ENCODE peak calls at places on chromosomes 1 and 21, in four cellular contexts. F is spleen, O is IMR-90, A is uterus. B is an unnamed sample.

GRCh38 chr1:210523830-210524229 is 195.1 kb downstream of the HHAT start:
- DNase-seq in A (no peak), O (no peak), F (no peak), B (no peak)

GRCh38 chr1:50860702-50861101 is 99.4 kb downstream of the FAF1 start:
- DNase-seq in O (no peak), A (no peak), F (no peak), B (no peak)

GRCh38 chr1:114462341-114462740 is 48.7 kb downstream of the TRIM33 start:
- DNase-seq in O (peak; percentile 21), A (no peak), F (no peak), B (no peak)

GRCh38 chr1:246308533-246309075 is 198.5 kb downstream of the SMYD3 start:
- DNase-seq in F (no peak), O (no peak), A (no peak), B (no peak)

GRCh38 chr1:206686486-206687249 is 2.0 kb downstream of the MAPKAPK2 start:
- DNase-seq in O (no peak), A (no peak), F (no peak), B (no peak)

GRCh38 chr1:230682882-230683610 is 30.9 kb downstream of the AGT start:
- DNase-seq in F (no peak), A (no peak), O (peak; percentile 86), B (no peak)

GRCh38 chr1:86245566-86246190 is 89.1 kb upstream of the COL24A1 start:
- DNase-seq in A (no peak), O (no peak), F (no peak), B (no peak)

GRCh38 chr1:77545970-77546369 is 136.5 kb downstream of the ZZZ3 start:
- DNase-seq in F (no peak), A (no peak), O (peak; percentile 54), B (no peak)

GRCh38 chr1:7884757-7885156 is 31.9 kb upstream of the UTS2 start:
- DNase-seq in O (no peak), F (no peak), A (no peak), B (peak; percentile 20)

GRCh38 chr21:17491716-17492414 is 21.0 kb upstream of the CXADR start:
- DNase-seq in A (peak; percentile 67), F (no peak), O (peak; percentile 99), B (no peak)

GRCh38 chr1:28341591-28341990 is 12.8 kb downstream of the MED18 start:
- DNase-seq in A (no peak), F (no peak), O (peak; percentile 45), B (no peak)

GRCh38 chr1:179121159-179121938 is 39.5 kb downstream of the TOR3A start:
- DNase-seq in F (no peak), A (peak; percentile 51), O (peak; percentile 62), B (no peak)

GRCh38 chr1:58874757-58875755 is 91.2 kb upstream of the JUN start:
- DNase-seq in F (no peak), A (no peak), O (peak; percentile 51), B (no peak)

GRCh38 chr1:24119859-24120756 is 8.2 kb upstream of the MYOM3 start:
- DNase-seq in A (no peak), F (peak; percentile 48), O (peak; percentile 17), B (no peak)

GRCh38 chr1:6348511-6349191 is 44.9 kb downstream of the ACOT7 start:
- DNase-seq in F (peak; percentile 87), A (no peak), O (peak; percentile 32), B (no peak)

GRCh38 chr21:35020902-35021301 is 28.2 kb downstream of the RUNX1 start:
- DNase-seq in A (no peak), O (peak; percentile 49), F (no peak), B (no peak)

GRCh38 chr1:212699839-212700596 is at the start of gene BATF3:
- DNase-seq in O (no peak), A (peak; percentile 43), F (peak; percentile 88), B (peak; percentile 20)

GRCh38 chr1:200972985-200973742 is 50.4 kb downstream of the KIF21B start:
- DNase-seq in A (no peak), F (no peak), O (no peak), B (no peak)

GRCh38 chr1:22123071-22123390 is 19.9 kb downstream of the WNT4 start:
- DNase-seq in O (no peak), A (no peak), F (peak; percentile 33), B (no peak)

GRCh38 chr1:20192364-20192763 is 6.0 kb upstream of the PLA2G2C start:
- DNase-seq in F (no peak), A (no peak), O (peak; percentile 11), B (no peak)

GRCh38 chr1:220732137-220732536 is 16.0 kb upstream of the MTARC2 start:
- DNase-seq in A (no peak), O (no peak), F (no peak), B (no peak)

GRCh38 chr1:180397190-180397589 is 105.2 kb downstream of the ACBD6 start:
- DNase-seq in O (no peak), A (no peak), F (no peak), B (no peak)

GRCh38 chr1:26471498-26472329 is 526 bp upstream of the HMGN2 start:
- DNase-seq in A (peak; percentile 43), O (peak; percentile 65), F (peak; percentile 94), B (peak; percentile 59)

GRCh38 chr1:41851589-41851988 is 67.1 kb downstream of the HIVEP3 start:
- DNase-seq in O (peak; percentile 86), F (no peak), A (no peak), B (no peak)

GRCh38 chr1:220818421-220819173 is 31.9 kb downstream of the MTARC1 start:
- DNase-seq in A (peak; percentile 61), O (peak; percentile 98), F (no peak), B (no peak)

GRCh38 chr1:151568626-151569088 is 28.5 kb downstream of the TUFT1 start:
- DNase-seq in O (no peak), F (no peak), A (no peak), B (no peak)

GRCh38 chr1:167627865-167628641 is 2.0 kb upstream of the RCSD1 start:
- DNase-seq in O (no peak), A (peak; percentile 11), F (peak; percentile 89), B (no peak)

GRCh38 chr1:110610084-110610483 is 3.9 kb upstream of the KCNA2 start:
- DNase-seq in A (no peak), F (no peak), O (no peak), B (no peak)

GRCh38 chr1:161725888-161726630 is 4.7 kb downstream of the FCRLB start:
- DNase-seq in F (peak; percentile 90), O (peak; percentile 38), A (peak; percentile 44), B (peak; percentile 31)

GRCh38 chr1:178541829-178542553 is 29.1 kb downstream of the TEX35 start:
- DNase-seq in A (peak; percentile 40), O (no peak), F (peak; percentile 89), B (peak; percentile 89)

GRCh38 chr1:8004113-8004802 is 21.9 kb downstream of the ERRFI1 start:
- DNase-seq in O (no peak), F (no peak), A (no peak), B (peak; percentile 91)

GRCh38 chr1:66564250-66564649 is 30.3 kb downstream of the SGIP1 start:
- DNase-seq in A (no peak), O (peak; percentile 99), F (no peak), B (no peak)

GRCh38 chr1:8439015-8439702 is 121.2 kb downstream of the SLC45A1 start:
- DNase-seq in F (peak; percentile 93), A (peak; percentile 73), O (peak; percentile 88), B (peak; percentile 93)

GRCh38 chr1:44624268-44624901 is 49.9 kb downstream of the TMEM53 start:
- DNase-seq in O (no peak), A (no peak), F (peak; percentile 18), B (no peak)

GRCh38 chr21:34268493-34268892 is 95.3 kb upstream of the KCNE2 start:
- DNase-seq in F (no peak), O (no peak), A (no peak), B (no peak)

GRCh38 chr1:37477946-37478345 is 3.6 kb downstream of the ZC3H12A start:
- DNase-seq in O (no peak), F (peak; percentile 79), A (no peak), B (peak; percentile 82)
- TF ChIP-seq POLR2A in O (no peak), F (no peak), A (no peak), B (no peak)

GRCh38 chr1:160520999-160521398 is 2.1 kb downstream of the SLAMF6 start:
- DNase-seq in A (no peak), F (no peak), O (no peak), B (no peak)

GRCh38 chr1:160522136-160522535 is 919 bp downstream of the SLAMF6 start:
- DNase-seq in A (no peak), F (no peak), O (no peak), B (no peak)

GRCh38 chr1:160520582-160520981 is 2.5 kb downstream of the SLAMF6 start:
- DNase-seq in O (no peak), A (no peak), F (no peak), B (no peak)

GRCh38 chr1:160521554-160521953 is 1.5 kb downstream of the SLAMF6 start:
- DNase-seq in A (no peak), F (no peak), O (no peak), B (no peak)

GRCh38 chr1:160519542-160520435 is 3.3 kb downstream of the SLAMF6 start:
- DNase-seq in A (no peak), F (no peak), O (no peak), B (no peak)
- TF ChIP-seq CTCF in A (no peak), F (no peak), O (no peak), B (no peak)

DNA sequence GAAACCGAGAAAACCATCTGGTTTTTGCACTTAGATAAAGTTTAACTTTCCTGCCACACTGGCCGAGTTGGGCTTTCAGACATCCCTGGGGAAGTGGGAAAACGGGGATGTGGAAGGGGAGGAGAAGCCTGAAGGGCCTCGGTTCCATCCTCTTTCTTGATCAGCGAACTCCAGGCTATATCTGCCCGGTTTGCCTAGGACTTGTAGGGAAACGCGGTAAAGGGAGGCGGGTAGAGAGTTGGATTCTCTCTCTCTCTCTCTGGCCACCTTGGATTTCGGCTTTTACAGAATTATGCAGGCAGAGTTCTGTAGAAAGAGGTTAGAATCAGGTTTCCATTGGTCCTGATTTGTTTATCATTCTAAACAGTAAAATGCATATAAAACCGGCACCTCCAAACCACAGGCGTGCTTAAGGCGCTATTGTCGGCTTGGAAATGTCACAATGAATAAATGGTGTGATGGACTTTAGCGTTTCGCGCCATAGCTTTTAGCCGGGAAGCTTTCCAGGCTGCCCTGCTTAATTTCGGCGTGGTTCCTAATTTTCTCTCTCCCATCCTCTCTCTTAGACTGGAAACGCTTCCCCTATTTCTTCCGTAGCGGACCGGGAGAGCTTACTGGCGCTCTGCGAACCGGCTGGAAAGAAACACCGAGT is 4.4 kb upstream of the LHX8 start:
- DNase-seq in O (no peak), A (no peak), F (no peak), B (no peak)
- H3K4me3 ChIP-seq in O (no peak overlapping the region), A (no peak overlapping the region), F (no peak overlapping the region), B (no peak overlapping the region)

GRCh38 chr1:160438320-160438918 is 38.1 kb downstream of the VANGL2 start:
- DNase-seq in O (no peak), F (no peak), A (no peak), B (no peak)
- TF ChIP-seq POLR2A in O (no peak), F (no peak), A (no peak), B (no peak)

DNA sequence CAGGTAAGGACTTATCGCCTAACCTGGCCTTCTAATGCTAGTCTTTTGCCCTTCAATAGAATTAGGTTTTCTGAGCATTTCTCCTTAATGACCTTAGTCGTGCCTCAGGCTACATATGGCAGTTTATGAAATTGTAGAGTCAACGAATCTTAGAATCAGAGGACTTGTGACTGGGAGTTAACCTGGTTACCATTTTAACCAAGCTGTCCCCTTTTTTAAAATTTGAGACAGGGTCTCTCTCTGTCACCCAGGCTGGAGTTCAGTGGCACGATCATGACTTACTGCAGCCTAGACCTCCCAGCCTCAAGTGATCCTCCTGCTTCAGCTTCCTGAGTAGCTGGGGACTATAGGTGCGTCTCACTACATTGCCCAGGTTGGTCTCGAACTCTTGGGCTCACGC is 53.5 kb upstream of the DMRTB1 start:
- DNase-seq in O (no peak), A (no peak), F (no peak), B (peak; percentile 49)
- TF ChIP-seq CTCF in O (no peak), A (no peak), F (no peak), B (no peak)

GRCh38 chr1:101310484-101310883 is 73.7 kb downstream of the S1PR1 start:
- DNase-seq in A (no peak), F (no peak), O (no peak), B (no peak)
- H3K4me3 ChIP-seq in A (no peak overlapping the region), F (no peak overlapping the region), O (no peak overlapping the region), B (no peak overlapping the region)

B was measured in lower leg skin.